ENCODE peak calls at places on chromosomes 16 and 17, in four cellular contexts. One of them, this sample, is unnamed. For H3K4me1, the result is how much of the 10 kb centered on the place peaks cover.

GRCh38 chr17:9221231-9222180 is 200.2 kb downstream of the NTN1 start:
- DNase-seq in hepatocyte: no peak
- DNase-seq in OCI-LY7: no peak
- DNase-seq in IMR-90: no peak
- DNase-seq in this sample: no peak

GRCh38 chr16:81673432-81673831 is 105.7 kb upstream of the PLCG2 start:
- DNase-seq in hepatocyte: no peak
- DNase-seq in OCI-LY7: no peak
- DNase-seq in IMR-90: no peak
- DNase-seq in this sample: no peak

GRCh38 chr16:23959801-23960072 is 124.0 kb downstream of the PRKCB start:
- DNase-seq in hepatocyte: no peak
- DNase-seq in OCI-LY7: no peak
- DNase-seq in IMR-90: no peak
- DNase-seq in this sample: no peak

GRCh38 chr17:63974594-63975192 is 2.0 kb upstream of the SCN4A start:
- DNase-seq in hepatocyte: no peak
- DNase-seq in OCI-LY7: no peak
- DNase-seq in IMR-90: peak
- DNase-seq in this sample: peak

GRCh38 chr17:6706996-6707395 is 6.2 kb downstream of the SLC13A5 start:
- DNase-seq in hepatocyte: no peak
- DNase-seq in OCI-LY7: no peak
- DNase-seq in IMR-90: no peak
- DNase-seq in this sample: no peak

GRCh38 chr17:63446218-63446980 is at the start of gene CYB561:
- DNase-seq in hepatocyte: peak
- DNase-seq in OCI-LY7: no peak
- DNase-seq in IMR-90: peak
- DNase-seq in this sample: peak

GRCh38 chr16:1828645-1829410 is 1.8 kb downstream of the FAHD1 start:
- DNase-seq in hepatocyte: peak
- DNase-seq in OCI-LY7: no peak
- DNase-seq in IMR-90: no peak
- DNase-seq in this sample: no peak

GRCh38 chr17:10652984-10653680 is 4.0 kb downstream of the MYH3 start:
- DNase-seq in hepatocyte: no peak
- DNase-seq in OCI-LY7: no peak
- DNase-seq in IMR-90: no peak
- DNase-seq in this sample: no peak

GRCh38 chr17:44541884-44542581 is 15.3 kb upstream of the FZD2 start:
- DNase-seq in hepatocyte: no peak
- DNase-seq in OCI-LY7: peak
- DNase-seq in IMR-90: no peak
- DNase-seq in this sample: no peak

GRCh38 chr17:47883589-47884426 is 12.2 kb upstream of the SP2 start:
- DNase-seq in hepatocyte: peak
- DNase-seq in OCI-LY7: no peak
- DNase-seq in IMR-90: no peak
- DNase-seq in this sample: no peak

GRCh38 chr16:80889779-80890359 is 85.5 kb upstream of the CDYL2 start:
- DNase-seq in hepatocyte: no peak
- DNase-seq in OCI-LY7: no peak
- DNase-seq in IMR-90: no peak
- DNase-seq in this sample: no peak

GRCh38 chr16:26345951-26346350 is 654.2 kb downstream of the HS3ST4 start:
- DNase-seq in hepatocyte: no peak
- DNase-seq in OCI-LY7: no peak
- DNase-seq in IMR-90: no peak
- DNase-seq in this sample: no peak

GRCh38 chr16:51084074-51084928 is 66.8 kb downstream of the SALL1 start:
- DNase-seq in hepatocyte: no peak
- DNase-seq in OCI-LY7: no peak
- DNase-seq in IMR-90: no peak
- DNase-seq in this sample: no peak

GRCh38 chr17:6101706-6102105 is 31.5 kb downstream of the WSCD1 start:
- DNase-seq in hepatocyte: no peak
- DNase-seq in OCI-LY7: no peak
- DNase-seq in IMR-90: no peak
- DNase-seq in this sample: no peak

GRCh38 chr17:55157165-55157564 is 107.6 kb upstream of the HLF start:
- DNase-seq in hepatocyte: no peak
- DNase-seq in OCI-LY7: no peak
- DNase-seq in IMR-90: peak
- DNase-seq in this sample: no peak

GRCh38 chr17:6361733-6362132 is 73.2 kb downstream of the AIPL1 start:
- DNase-seq in hepatocyte: no peak
- DNase-seq in OCI-LY7: peak
- DNase-seq in IMR-90: no peak
- DNase-seq in this sample: no peak

GRCh38 chr16:56532714-56533113 is 12.9 kb upstream of the BBS2 start:
- DNase-seq in hepatocyte: no peak
- DNase-seq in OCI-LY7: no peak
- DNase-seq in IMR-90: no peak
- DNase-seq in this sample: no peak

GRCh38 chr17:16068323-16068722 is 68.7 kb downstream of the TTC19 start:
- DNase-seq in hepatocyte: no peak
- DNase-seq in OCI-LY7: no peak
- DNase-seq in IMR-90: peak
- DNase-seq in this sample: no peak

GRCh38 chr16:87949071-87949744 is 2.0 kb upstream of the BANP start:
- DNase-seq in hepatocyte: no peak
- DNase-seq in OCI-LY7: peak
- DNase-seq in IMR-90: no peak
- DNase-seq in this sample: no peak

GRCh38 chr17:76670020-76670707 is 26.6 kb upstream of the ST6GALNAC1 start:
- DNase-seq in hepatocyte: no peak
- DNase-seq in OCI-LY7: no peak
- DNase-seq in IMR-90: no peak
- DNase-seq in this sample: peak

GRCh38 chr17:76841776-76842405 is 26.3 kb upstream of the MGAT5B start:
- DNase-seq in hepatocyte: no peak
- DNase-seq in OCI-LY7: peak
- DNase-seq in IMR-90: no peak
- DNase-seq in this sample: no peak

GRCh38 chr17:56908061-56908542 is 5.7 kb downstream of the TRIM25 start:
- DNase-seq in hepatocyte: no peak
- DNase-seq in OCI-LY7: peak
- DNase-seq in IMR-90: no peak
- DNase-seq in this sample: peak

GRCh38 chr17:75003070-75003956 is 9.2 kb upstream of the MRPL58 start:
- DNase-seq in hepatocyte: no peak
- DNase-seq in OCI-LY7: no peak
- DNase-seq in IMR-90: no peak
- DNase-seq in this sample: no peak

GRCh38 chr16:27430923-27431484 is 29.0 kb downstream of the IL21R start:
- DNase-seq in hepatocyte: no peak
- DNase-seq in OCI-LY7: peak
- DNase-seq in IMR-90: peak
- DNase-seq in this sample: no peak

GRCh38 chr16:62392698-62393097 is 356.5 kb upstream of the CDH8 start:
- DNase-seq in hepatocyte: no peak
- DNase-seq in OCI-LY7: no peak
- DNase-seq in IMR-90: no peak
- DNase-seq in this sample: no peak

GRCh38 chr16:78434401-78434800 is 334.9 kb downstream of the WWOX start:
- DNase-seq in hepatocyte: no peak
- DNase-seq in OCI-LY7: no peak
- DNase-seq in IMR-90: no peak
- DNase-seq in this sample: no peak

GRCh38 chr16:13973321-13974023 is 53.5 kb downstream of the ERCC4 start:
- DNase-seq in hepatocyte: no peak
- DNase-seq in OCI-LY7: no peak
- DNase-seq in IMR-90: no peak
- DNase-seq in this sample: no peak

GRCh38 chr17:82367724-82368524 is 3.6 kb upstream of the UTS2R start:
- DNase-seq in hepatocyte: no peak
- DNase-seq in OCI-LY7: peak
- DNase-seq in IMR-90: peak
- DNase-seq in this sample: no peak

GRCh38 chr16:74140557-74140956 is 156.1 kb upstream of the PSMD7 start:
- DNase-seq in hepatocyte: no peak
- DNase-seq in OCI-LY7: no peak
- DNase-seq in IMR-90: no peak
- DNase-seq in this sample: no peak

GRCh38 chr17:82010575-82011525 is 11.8 kb downstream of the CENPX start:
- DNase-seq in hepatocyte: no peak
- DNase-seq in OCI-LY7: no peak
- DNase-seq in IMR-90: no peak
- DNase-seq in this sample: no peak

GRCh38 chr17:74198694-74199093 is 4.8 kb upstream of the RPL38 start:
- DNase-seq in hepatocyte: no peak
- DNase-seq in OCI-LY7: no peak
- DNase-seq in IMR-90: no peak
- DNase-seq in this sample: no peak

GRCh38 chr17:29180051-29180787 is at the start of gene MYO18A:
- DNase-seq in hepatocyte: peak
- DNase-seq in OCI-LY7: peak
- DNase-seq in IMR-90: peak
- DNase-seq in this sample: no peak
- TF ChIP-seq CTCF in hepatocyte: peak
- TF ChIP-seq CTCF in OCI-LY7: peak
- TF ChIP-seq CTCF in IMR-90: peak
- TF ChIP-seq CTCF in this sample: peak

GRCh38 chr17:36183001-36183810 is 6.8 kb upstream of the TBC1D3B start:
- DNase-seq in hepatocyte: peak
- DNase-seq in OCI-LY7: no peak
- DNase-seq in IMR-90: peak
- DNase-seq in this sample: peak
- H3K4me1 ChIP-seq in hepatocyte: under half
- H3K4me1 ChIP-seq in OCI-LY7: under half
- H3K4me1 ChIP-seq in IMR-90: under half
- H3K4me1 ChIP-seq in this sample: under half

GRCh38 chr16:743794-744500 is 3.1 kb upstream of the CIAO3 start:
- DNase-seq in hepatocyte: no peak
- DNase-seq in OCI-LY7: no peak
- DNase-seq in IMR-90: no peak
- DNase-seq in this sample: no peak
- TF ChIP-seq CTCF in hepatocyte: no peak
- TF ChIP-seq CTCF in OCI-LY7: peak
- TF ChIP-seq CTCF in IMR-90: no peak
- TF ChIP-seq CTCF in this sample: no peak

DNA sequence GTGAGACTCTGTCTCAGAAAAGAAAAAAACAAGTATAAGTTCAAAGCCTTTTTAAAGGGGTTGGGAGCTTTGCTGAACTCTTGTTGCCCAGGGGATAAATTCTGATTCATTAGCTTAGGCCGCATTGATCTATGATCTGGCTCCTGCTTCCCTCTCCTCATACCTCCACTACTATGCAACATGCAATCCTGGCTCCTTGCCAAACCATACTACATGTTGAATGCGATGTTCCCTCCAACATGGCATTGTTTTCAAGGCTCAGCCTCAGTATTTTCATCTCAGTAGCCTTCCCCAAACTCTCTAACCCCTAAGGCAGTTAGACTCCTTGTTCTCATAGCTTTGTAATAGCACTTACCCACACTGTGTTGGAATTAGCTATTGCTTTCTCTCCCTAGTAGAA is 6.2 kb downstream of the REXO5 start:
- DNase-seq in hepatocyte: no peak
- DNase-seq in OCI-LY7: no peak
- DNase-seq in IMR-90: no peak
- DNase-seq in this sample: no peak
- H3K4me1 ChIP-seq in hepatocyte: under half
- H3K4me1 ChIP-seq in OCI-LY7: under half
- H3K4me1 ChIP-seq in IMR-90: under half
- H3K4me1 ChIP-seq in this sample: under half

GRCh38 chr17:65531508-65532431 is 29.7 kb downstream of the AXIN2 start:
- DNase-seq in hepatocyte: peak
- DNase-seq in OCI-LY7: no peak
- DNase-seq in IMR-90: peak
- DNase-seq in this sample: no peak
- TF ChIP-seq CTCF in hepatocyte: peak
- TF ChIP-seq CTCF in OCI-LY7: no peak
- TF ChIP-seq CTCF in IMR-90: peak
- TF ChIP-seq CTCF in this sample: no peak

DNA sequence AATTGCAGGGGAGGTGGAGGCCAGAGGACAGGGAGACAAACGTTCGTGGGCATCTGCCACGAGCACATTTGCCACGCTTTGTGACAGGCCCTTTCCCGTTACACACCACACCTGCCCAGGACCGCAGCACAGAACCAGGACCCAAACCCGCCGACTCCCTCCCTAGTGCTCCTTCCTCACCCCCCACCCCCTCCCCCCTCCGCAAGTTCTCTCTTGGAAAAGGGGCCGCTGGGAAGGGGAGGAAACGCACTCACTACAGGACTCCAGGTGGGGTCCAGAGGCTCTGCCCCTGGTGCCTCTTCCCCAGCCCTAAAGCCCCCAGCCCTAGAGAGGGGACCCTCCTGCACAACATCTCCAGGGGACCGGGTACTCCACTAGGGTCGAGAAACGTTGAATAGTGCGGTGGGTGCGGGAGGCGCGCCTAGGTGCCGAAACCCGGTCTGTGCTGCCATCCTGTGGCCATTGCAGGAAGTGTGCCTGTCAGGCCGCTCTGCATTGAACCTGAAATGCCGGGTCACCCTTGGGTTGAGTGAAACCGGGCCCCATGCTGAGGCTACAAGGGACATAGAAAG is 21.9 kb upstream of the EIF1 start:
- DNase-seq in hepatocyte: peak
- DNase-seq in OCI-LY7: peak
- DNase-seq in IMR-90: peak
- DNase-seq in this sample: no peak
- H3K4me1 ChIP-seq in hepatocyte: under half
- H3K4me1 ChIP-seq in OCI-LY7: under half
- H3K4me1 ChIP-seq in IMR-90: under half
- H3K4me1 ChIP-seq in this sample: under half

DNA sequence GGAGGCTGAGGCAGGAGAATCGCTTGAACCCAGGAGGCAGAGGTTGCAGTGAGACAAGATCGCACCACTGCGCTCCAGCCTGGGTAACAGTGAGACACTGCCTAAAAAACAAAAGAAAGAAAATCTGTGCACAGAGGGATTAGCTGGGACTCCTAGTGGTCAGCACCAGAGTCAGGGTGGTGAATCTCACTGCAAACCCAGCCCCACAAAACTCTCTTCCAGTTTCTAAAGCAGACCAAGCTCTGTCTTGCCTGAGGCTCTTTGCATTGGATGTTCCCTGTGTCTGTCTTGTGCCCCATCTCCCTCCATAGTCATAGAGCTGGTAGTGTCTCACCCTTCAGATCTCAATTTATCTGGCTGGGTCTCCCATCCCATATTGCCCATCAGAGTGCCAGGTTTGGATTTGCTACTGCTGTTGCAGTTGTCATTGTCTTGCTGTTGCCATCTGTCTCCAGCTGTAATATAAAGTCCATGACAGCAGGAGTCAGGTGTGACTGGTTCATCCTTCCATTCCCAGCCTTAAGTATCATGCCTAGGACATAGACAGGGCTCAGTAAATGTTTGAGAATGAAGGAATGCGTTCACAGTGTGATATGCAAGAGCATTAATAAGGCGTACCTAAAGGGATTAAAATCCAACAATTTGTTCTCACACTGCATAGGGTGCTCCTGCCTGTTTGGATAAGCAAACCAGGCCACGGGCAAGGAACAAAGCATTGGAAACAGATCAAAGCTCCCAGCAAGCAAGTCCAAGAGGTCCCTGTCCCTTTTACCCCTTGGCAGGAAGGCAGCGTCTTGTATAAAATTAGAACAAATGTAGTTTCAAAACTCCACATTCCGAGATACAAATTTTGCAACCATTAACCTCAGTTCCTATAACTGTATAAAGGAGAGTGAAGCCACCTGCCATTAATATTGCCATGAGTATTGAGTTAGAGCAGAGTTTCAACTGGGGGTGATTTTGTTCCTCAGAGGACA is 614.6 kb upstream of the CDH5 start:
- DNase-seq in hepatocyte: no peak
- DNase-seq in OCI-LY7: no peak
- DNase-seq in IMR-90: no peak
- DNase-seq in this sample: no peak
- TF ChIP-seq CTCF in hepatocyte: no peak
- TF ChIP-seq CTCF in OCI-LY7: no peak
- TF ChIP-seq CTCF in IMR-90: no peak
- TF ChIP-seq CTCF in this sample: no peak

This sample was measured in foreskin keratinocyte.